ENCODE peak calls at places on chromosomes 5 and 9, in eight cellular contexts. I is HFFc6, C is ovary, M is omental fat pad, N is AG09309, J is HL-60, L is epithelial cell of proximal tubule, K is glutamatergic neuron. U is an unnamed sample.

GRCh38 chr5:56530739-56531138 is 284.6 kb upstream of the MAP3K1 start:
- DNase-seq in I (no peak), C (no peak), M (no peak), N (no peak), J (no peak), L (no peak), K (no peak), U (no peak)

GRCh38 chr9:91162311-91162710 is 199.4 kb downstream of the AUH start:
- DNase-seq in I (peak), C (no peak), M (no peak), N (no peak), J (no peak), L (no peak), K (no peak), U (peak)

GRCh38 chr9:91647371-91647770 is 223.7 kb upstream of the NFIL3 start:
- DNase-seq in I (no peak), C (no peak), M (no peak), N (no peak), J (no peak), L (no peak), K (no peak), U (no peak)

GRCh38 chr5:173538654-173539053 is 77.8 kb downstream of the BOD1 start:
- DNase-seq in I (no peak), C (no peak), M (no peak), N (no peak), J (no peak), L (no peak), K (no peak), U (no peak)

GRCh38 chr9:111661802-111662491 is 542 bp downstream of the GNG10 start:
- DNase-seq in I (peak), C (peak), M (no peak), N (no peak), J (peak), L (no peak), K (peak), U (peak)

GRCh38 chr5:8848997-8849585 is 696.8 kb downstream of the SEMA5A start:
- DNase-seq in I (peak), C (no peak), M (no peak), N (peak), J (no peak), L (peak), K (no peak), U (no peak)

GRCh38 chr5:121158433-121158832 is 693.2 kb upstream of the FTMT start:
- DNase-seq in I (no peak), C (no peak), M (no peak), N (no peak), J (no peak), L (no peak), K (no peak), U (no peak)

GRCh38 chr5:14362511-14362910 is 219.1 kb upstream of the OTULINL start:
- DNase-seq in I (no peak), C (no peak), M (no peak), N (no peak), J (no peak), L (no peak), K (peak), U (no peak)

GRCh38 chr9:34332370-34332964 is 3.1 kb downstream of the NUDT2 start:
- DNase-seq in I (peak), C (no peak), M (no peak), N (no peak), J (peak), L (peak), K (no peak), U (no peak)

GRCh38 chr9:132531187-132531586 is 51.2 kb upstream of the BARHL1 start:
- DNase-seq in I (no peak), C (no peak), M (no peak), N (no peak), J (no peak), L (no peak), K (no peak), U (no peak)

GRCh38 chr5:17991775-17992174 is 357.5 kb downstream of the TAF11L14 start:
- DNase-seq in I (no peak), C (no peak), M (no peak), N (no peak), J (no peak), L (no peak), K (peak), U (no peak)

GRCh38 chr5:3320317-3320865 is 275.2 kb upstream of the IRX1 start:
- DNase-seq in I (no peak), C (no peak), M (no peak), N (no peak), J (no peak), L (no peak), K (no peak), U (no peak)

GRCh38 chr5:67752357-67752708 is 463.2 kb upstream of the PIK3R1 start:
- DNase-seq in I (no peak), C (no peak), M (no peak), N (no peak), J (no peak), L (no peak), K (no peak), U (no peak)

GRCh38 chr5:146765089-146765832 is 113.3 kb downstream of the PPP2R2B start:
- DNase-seq in I (no peak), C (no peak), M (no peak), N (peak), J (no peak), L (no peak), K (no peak), U (peak)

GRCh38 chr5:3194684-3195083 is 400.9 kb upstream of the IRX1 start:
- DNase-seq in I (no peak), C (no peak), M (no peak), N (no peak), J (no peak), L (no peak), K (no peak), U (no peak)

GRCh38 chr5:92678576-92679105 is 902.4 kb downstream of the NR2F1-AS1 start:
- DNase-seq in I (no peak), C (no peak), M (no peak), N (no peak), J (no peak), L (no peak), K (no peak), U (no peak)

GRCh38 chr9:2229109-2229733 is 214.1 kb downstream of the SMARCA2 start:
- DNase-seq in I (no peak), C (no peak), M (no peak), N (no peak), J (peak), L (no peak), K (no peak), U (no peak)

GRCh38 chr9:6184749-6185645 is 30.6 kb upstream of the IL33 start:
- DNase-seq in I (peak), C (no peak), M (no peak), N (peak), J (no peak), L (no peak), K (no peak), U (no peak)

GRCh38 chr9:84702469-84702868 is 32.9 kb downstream of the NTRK2 start:
- DNase-seq in I (no peak), C (no peak), M (no peak), N (no peak), J (no peak), L (no peak), K (no peak), U (no peak)

GRCh38 chr9:97415146-97415545 is 3.2 kb downstream of the TDRD7 start:
- DNase-seq in I (no peak), C (no peak), M (no peak), N (no peak), J (peak), L (no peak), K (no peak), U (no peak)

GRCh38 chr5:180601591-180602480 is 10.5 kb upstream of the SCGB3A1 start:
- DNase-seq in I (no peak), C (peak), M (peak), N (no peak), J (no peak), L (no peak), K (peak), U (no peak)

GRCh38 chr5:139137703-139138102 is 60.5 kb downstream of the SIL1 start:
- DNase-seq in I (peak), C (no peak), M (no peak), N (no peak), J (no peak), L (peak), K (no peak), U (no peak)

GRCh38 chr5:57863661-57864060 is 381.1 kb upstream of the ACTBL2 start:
- DNase-seq in I (peak), C (no peak), M (no peak), N (peak), J (no peak), L (no peak), K (no peak), U (no peak)

GRCh38 chr5:179953934-179954833 is 46.5 kb upstream of the TBC1D9B start:
- DNase-seq in I (peak), C (no peak), M (no peak), N (peak), J (no peak), L (no peak), K (no peak), U (no peak)

GRCh38 chr9:36903541-36904435 is 130.3 kb downstream of the PAX5 start:
- DNase-seq in I (peak), C (peak), M (no peak), N (peak), J (no peak), L (peak), K (no peak), U (peak)

GRCh38 chr9:75027187-75028107 is 646 bp downstream of the CARNMT1 start:
- DNase-seq in I (peak), C (peak), M (no peak), N (no peak), J (peak), L (no peak), K (peak), U (peak)

GRCh38 chr5:154390096-154390495 is 55.7 kb upstream of the SAP30L start:
- DNase-seq in I (no peak), C (no peak), M (no peak), N (no peak), J (no peak), L (peak), K (no peak), U (no peak)

GRCh38 chr5:111530298-111530740 is 18.0 kb upstream of the STARD4 start:
- DNase-seq in I (peak), C (no peak), M (peak), N (no peak), J (peak), L (peak), K (no peak), U (peak)

GRCh38 chr5:6728011-6728794 is 15.0 kb downstream of the TENT4A start:
- DNase-seq in I (no peak), C (no peak), M (no peak), N (no peak), J (no peak), L (no peak), K (peak), U (peak)

GRCh38 chr5:150672884-150673275 is 11.8 kb downstream of the MYOZ3 start:
- DNase-seq in I (no peak), C (no peak), M (no peak), N (no peak), J (no peak), L (no peak), K (no peak), U (no peak)

GRCh38 chr5:157540707-157541451 is 34.7 kb downstream of the ADAM19 start:
- DNase-seq in I (peak), C (peak), M (no peak), N (no peak), J (no peak), L (no peak), K (peak), U (peak)

GRCh38 chr5:142184939-142185526 is 76.5 kb downstream of the NDFIP1 start:
- DNase-seq in I (no peak), C (no peak), M (no peak), N (no peak), J (no peak), L (no peak), K (no peak), U (no peak)

GRCh38 chr9:108093773-108094675 is 604.5 kb upstream of the KLF4 start:
- DNase-seq in I (no peak), C (no peak), M (no peak), N (no peak), J (no peak), L (peak), K (no peak), U (no peak)

GRCh38 chr9:89606049-89606481 is 1.3 kb downstream of the GADD45G start:
- DNase-seq in I (peak), C (peak), M (no peak), N (peak), J (peak), L (no peak), K (peak), U (peak)

GRCh38 chr5:5144441-5144840 is 4.3 kb downstream of the ADAMTS16 start:
- DNase-seq in I (no peak), C (no peak), M (no peak), N (no peak), J (no peak), L (no peak), K (no peak), U (no peak)

GRCh38 chr9:21656776-21657637 is 145.4 kb upstream of the MTAP start:
- DNase-seq in I (no peak), C (no peak), M (no peak), N (peak), J (no peak), L (no peak), K (no peak), U (no peak)

GRCh38 chr9:137068539-137069507 is 1.5 kb downstream of the SAPCD2 start:
- DNase-seq in I (no peak), C (no peak), M (no peak), N (no peak), J (no peak), L (no peak), K (no peak), U (no peak)

GRCh38 chr9:137069508-137070071 is 767 bp downstream of the SAPCD2 start:
- DNase-seq in I (no peak), C (no peak), M (no peak), N (no peak), J (no peak), L (no peak), K (peak), U (no peak)

GRCh38 chr9:137071282-137071681 is 925 bp upstream of the SAPCD2 start:
- DNase-seq in I (no peak), C (no peak), M (no peak), N (no peak), J (no peak), L (no peak), K (no peak), U (no peak)

GRCh38 chr9:137070201-137070905 is at the start of gene SAPCD2:
- DNase-seq in I (peak), C (peak), M (peak), N (no peak), J (peak), L (no peak), K (peak), U (peak)

DNA sequence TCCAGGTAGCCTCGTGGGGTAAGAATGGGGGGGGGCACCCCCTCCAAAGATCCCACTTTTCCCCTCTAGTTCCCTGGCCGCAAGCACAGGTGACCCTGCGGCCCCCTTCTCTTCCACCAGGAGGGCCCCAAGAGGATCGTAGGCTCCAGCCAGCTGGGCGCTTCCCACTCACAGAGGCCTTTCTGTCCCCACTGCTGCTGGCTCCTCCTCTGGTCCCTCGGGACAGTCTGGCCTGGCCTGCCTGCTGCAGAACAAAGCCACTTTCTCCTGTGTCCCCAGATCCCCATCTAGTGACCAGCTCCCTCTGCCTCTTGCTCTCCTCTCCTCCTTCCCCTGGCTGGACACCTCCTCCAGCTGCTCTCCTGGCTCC is 534 bp upstream of the SAPCD2 start:
- DNase-seq in I (no peak), C (no peak), M (no peak), N (no peak), J (no peak), L (no peak), K (peak), U (no peak)
- TF ChIP-seq CTCF in I (peak), C (no peak), M (no peak), N (peak), J (no peak), L (peak), K (peak), U (no peak)

GRCh38 chr5:60843693-60844428 is at the start of gene ELOVL7:
- DNase-seq in I (no peak), C (no peak), M (no peak), N (no peak), J (peak), L (no peak), K (peak), U (peak)
- TF ChIP-seq CTCF in I (peak), C (no peak), M (no peak), N (no peak), J (no peak), L (peak), K (no peak), U (peak)

GRCh38 chr5:41083306-41083705 is 12.2 kb upstream of the MROH2B start:
- DNase-seq in I (no peak), C (no peak), M (no peak), N (no peak), J (no peak), L (no peak), K (no peak), U (no peak)

DNA sequence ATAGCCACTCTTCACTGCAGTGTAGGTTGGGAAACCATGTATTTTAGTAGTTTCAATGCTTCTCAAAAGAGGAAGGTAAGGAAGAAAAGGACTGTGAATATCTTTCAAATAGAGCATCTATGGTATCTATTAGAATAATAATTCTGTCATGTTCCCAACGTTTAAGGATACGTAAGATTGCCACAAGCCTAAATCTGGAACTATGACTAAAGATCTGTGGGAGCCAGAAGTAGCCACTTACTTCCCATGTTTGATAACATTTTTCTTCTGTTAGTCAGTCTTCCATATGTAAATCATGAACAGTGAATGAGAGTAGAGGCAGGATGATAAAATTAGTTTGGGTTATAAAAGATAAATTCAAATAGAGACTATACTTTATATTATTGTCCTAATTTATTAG is 16.3 kb upstream of the MROH2B start:
- DNase-seq in I (no peak), C (no peak), M (no peak), N (no peak), J (no peak), L (no peak), K (no peak), U (no peak)
- TF ChIP-seq CTCF in I (no peak), C (no peak), M (no peak), N (no peak), J (no peak), L (no peak), K (no peak), U (no peak)

GRCh38 chr5:148000036-148000435 is 63.7 kb upstream of the SPINK5 start:
- DNase-seq in I (no peak), C (no peak), M (no peak), N (no peak), J (no peak), L (no peak), K (no peak), U (no peak)

GRCh38 chr5:148011407-148012124 is 52.2 kb upstream of the SPINK5 start:
- DNase-seq in I (no peak), C (no peak), M (no peak), N (peak), J (peak), L (peak), K (no peak), U (no peak)

GRCh38 chr5:148002471-148002870 is 61.3 kb upstream of the SPINK5 start:
- DNase-seq in I (no peak), C (no peak), M (no peak), N (no peak), J (no peak), L (no peak), K (no peak), U (no peak)

GRCh38 chr5:148003226-148003625 is 60.6 kb upstream of the SPINK5 start:
- DNase-seq in I (no peak), C (no peak), M (no peak), N (no peak), J (no peak), L (no peak), K (no peak), U (no peak)

GRCh38 chr5:148005788-148006520 is 57.8 kb upstream of the SPINK5 start:
- DNase-seq in I (no peak), C (no peak), M (no peak), N (no peak), J (no peak), L (no peak), K (no peak), U (peak)
- TF ChIP-seq CTCF in I (no peak), C (no peak), M (no peak), N (no peak), J (no peak), L (peak), K (no peak), U (peak)

GRCh38 chr5:135176991-135177390 is 143.0 kb upstream of the PITX1 start:
- DNase-seq in I (no peak), C (no peak), M (no peak), N (no peak), J (no peak), L (no peak), K (no peak), U (no peak)

GRCh38 chr5:135173662-135174290 is 139.7 kb upstream of the PITX1 start:
- DNase-seq in I (no peak), C (no peak), M (no peak), N (no peak), J (no peak), L (no peak), K (no peak), U (no peak)

GRCh38 chr5:135177591-135177990 is 143.6 kb upstream of the PITX1 start:
- DNase-seq in I (no peak), C (no peak), M (no peak), N (no peak), J (no peak), L (no peak), K (no peak), U (no peak)

GRCh38 chr5:135172718-135173117 is 138.7 kb upstream of the PITX1 start:
- DNase-seq in I (no peak), C (no peak), M (no peak), N (no peak), J (no peak), L (no peak), K (no peak), U (no peak)

DNA sequence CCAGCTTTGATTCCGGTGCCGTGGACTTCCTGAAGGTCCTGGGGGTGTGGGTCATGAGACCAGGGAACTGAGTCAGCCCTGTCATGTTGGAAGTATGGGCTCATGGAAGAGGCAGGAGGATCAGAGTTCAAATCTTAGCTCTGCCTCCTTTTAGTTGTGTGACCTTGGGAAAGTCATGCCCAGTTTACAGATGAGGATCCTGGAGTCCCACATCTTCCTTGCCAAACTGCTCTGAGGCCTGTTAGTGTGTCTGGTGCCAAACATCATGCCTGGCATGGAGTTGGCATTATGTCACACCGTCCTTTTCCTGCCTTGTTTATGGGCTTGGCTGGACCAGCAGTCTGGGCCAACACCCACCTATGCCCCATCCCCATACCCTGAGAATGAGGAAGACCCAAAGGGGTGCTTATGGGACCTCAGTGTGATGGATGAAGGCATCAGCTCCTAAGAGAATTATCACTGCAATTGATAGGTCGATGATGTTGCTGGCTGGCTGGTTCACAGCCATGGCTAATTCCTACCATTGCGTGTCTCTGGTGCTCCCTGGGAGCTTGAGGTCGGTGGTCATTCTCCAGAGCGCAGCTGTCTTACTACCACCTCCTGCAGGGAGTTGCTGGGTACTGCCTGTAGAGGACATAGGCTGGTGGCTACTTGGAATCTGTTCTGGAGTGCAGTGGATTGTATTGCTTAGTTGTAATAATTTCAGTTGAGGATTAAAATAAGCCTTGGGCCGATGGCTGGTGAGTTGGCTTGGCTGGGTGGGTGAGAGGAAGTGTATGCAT is 140.5 kb upstream of the PITX1 start:
- DNase-seq in I (no peak), C (no peak), M (no peak), N (no peak), J (no peak), L (no peak), K (no peak), U (no peak)
- TF ChIP-seq CTCF in I (peak), C (no peak), M (no peak), N (no peak), J (no peak), L (no peak), K (no peak), U (no peak)